ENCODE peak calls at places on chromosomes 2 and 18, in four cellular contexts. Z, E, K and H are unnamed samples.

GRCh38 chr18:48771641-48772380 is 179.0 kb downstream of the SMAD7 start:
- DNase-seq in Z (no peak), E (no peak), K (no peak), H (no peak)

GRCh38 chr2:78992807-78993517 is 32.5 kb upstream of the REG3G start:
- DNase-seq in Z (no peak), E (peak), K (no peak), H (peak)

GRCh38 chr2:105403785-105404698 is 5.2 kb upstream of the FHL2 start:
- DNase-seq in Z (peak), E (no peak), K (no peak), H (peak)

GRCh38 chr2:55932843-55933242 is 9.3 kb upstream of the EFEMP1 start:
- DNase-seq in Z (no peak), E (no peak), K (no peak), H (no peak)

GRCh38 chr2:28624798-28625701 is 126.6 kb upstream of the PPP1CB start:
- DNase-seq in Z (no peak), E (peak), K (peak), H (no peak)

GRCh38 chr2:10332402-10333246 is 29.9 kb downstream of the HPCAL1 start:
- DNase-seq in Z (no peak), E (no peak), K (peak), H (no peak)

GRCh38 chr2:226977775-226978190 is 141.9 kb downstream of the RHBDD1 start:
- DNase-seq in Z (no peak), E (no peak), K (no peak), H (peak)

GRCh38 chr2:29314816-29315571 is 199.8 kb downstream of the CLIP4 start:
- DNase-seq in Z (no peak), E (no peak), K (peak), H (no peak)

GRCh38 chr2:14023558-14023957 is 609.0 kb upstream of the LRATD1 start:
- DNase-seq in Z (no peak), E (no peak), K (no peak), H (no peak)

GRCh38 chr2:129101186-129101585 is 782.5 kb upstream of the HS6ST1 start:
- DNase-seq in Z (no peak), E (no peak), K (no peak), H (no peak)

GRCh38 chr2:12861344-12861942 is 144.7 kb downstream of the TRIB2 start:
- DNase-seq in Z (no peak), E (no peak), K (no peak), H (no peak)